ENCODE peak calls at places on chromosome 6, in four cellular contexts. One of them, this sample, is unnamed.

GRCh38 chr6:35253249-35253648 is 6.3 kb upstream of the ZNF76 start:
- DNase-seq in astrocyte of the spinal cord: no peak
- DNase-seq in AG04449: no peak
- DNase-seq in nephron progenitor cell: no peak
- DNase-seq in this sample: no peak

GRCh38 chr6:157253699-157254098 is 69.6 kb downstream of the TMEM242 start:
- DNase-seq in AG04449: no peak
- DNase-seq in astrocyte of the spinal cord: no peak
- DNase-seq in nephron progenitor cell: no peak
- DNase-seq in this sample: no peak

GRCh38 chr6:167711784-167712183 is 114.9 kb upstream of the AFDN start:
- DNase-seq in astrocyte of the spinal cord: no peak
- DNase-seq in AG04449: no peak
- DNase-seq in nephron progenitor cell: no peak
- DNase-seq in this sample: no peak

GRCh38 chr6:68738039-68738438 is 103.0 kb downstream of the ADGRB3 start:
- DNase-seq in AG04449: no peak
- DNase-seq in astrocyte of the spinal cord: no peak
- DNase-seq in nephron progenitor cell: no peak
- DNase-seq in this sample: no peak

GRCh38 chr6:161303628-161304340 is 29.9 kb upstream of the AGPAT4 start:
- DNase-seq in astrocyte of the spinal cord: peak; percentile 24
- DNase-seq in AG04449: no peak
- DNase-seq in nephron progenitor cell: no peak
- DNase-seq in this sample: peak; percentile 6

GRCh38 chr6:127298475-127298874 is 31.8 kb downstream of the RNF146 start:
- DNase-seq in AG04449: no peak
- DNase-seq in astrocyte of the spinal cord: no peak
- DNase-seq in nephron progenitor cell: no peak
- DNase-seq in this sample: no peak

GRCh38 chr6:14274552-14275492 is 157.2 kb downstream of the CD83 start:
- DNase-seq in AG04449: no peak
- DNase-seq in astrocyte of the spinal cord: no peak
- DNase-seq in nephron progenitor cell: no peak
- DNase-seq in this sample: no peak

GRCh38 chr6:40810176-40810575 is 223.0 kb upstream of the LRFN2 start:
- DNase-seq in nephron progenitor cell: no peak
- DNase-seq in astrocyte of the spinal cord: no peak
- DNase-seq in AG04449: no peak
- DNase-seq in this sample: peak; percentile 38

DNA sequence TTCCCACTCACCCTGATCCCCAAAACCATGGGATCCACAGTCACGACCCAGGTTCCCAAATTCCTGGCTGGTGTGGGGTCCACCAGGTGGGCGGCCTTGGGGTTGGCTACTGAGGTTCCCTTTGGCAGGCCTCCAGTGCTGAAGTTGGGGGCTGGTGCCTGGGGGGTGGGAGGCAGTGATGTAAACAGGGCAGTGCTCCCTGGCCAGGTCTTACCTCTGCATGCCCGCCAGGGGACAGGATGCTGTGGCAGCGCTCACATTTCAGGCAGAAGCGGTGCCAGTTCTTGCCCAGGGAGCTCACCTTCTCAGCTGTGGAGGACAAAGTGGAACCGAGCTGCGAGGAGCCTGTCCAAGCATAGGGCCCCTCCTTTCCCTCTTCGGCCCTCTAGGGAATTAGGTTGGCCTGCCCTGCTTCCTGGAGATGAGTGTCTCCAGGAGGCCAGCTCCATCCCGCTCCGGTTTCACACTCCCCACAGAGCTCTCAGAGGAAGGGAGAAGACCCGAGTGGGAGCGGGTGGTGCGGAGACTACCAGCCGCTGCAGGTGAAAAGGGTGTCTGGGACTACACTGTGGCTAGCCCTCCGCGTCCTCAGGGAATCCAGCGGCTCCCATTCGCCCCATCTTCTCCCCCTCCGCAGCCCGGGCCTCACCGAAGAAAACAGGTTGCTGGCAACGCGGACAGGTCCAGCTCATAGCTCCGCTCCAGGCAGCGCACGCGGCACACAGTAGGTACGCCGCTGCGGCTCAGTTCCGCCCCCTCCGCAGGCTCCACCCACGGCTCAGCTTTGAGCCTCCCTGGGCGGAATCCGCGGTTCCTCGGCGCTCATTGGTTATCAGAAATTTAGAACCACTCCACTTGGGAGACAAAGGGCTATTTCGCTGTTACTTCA is at the start of gene CRIP3:
- DNase-seq in astrocyte of the spinal cord: no peak
- DNase-seq in AG04449: no peak
- DNase-seq in nephron progenitor cell: peak; percentile 63
- DNase-seq in this sample: no peak
- TF ChIP-seq CTCF in astrocyte of the spinal cord: peak; percentile 33
- TF ChIP-seq CTCF in AG04449: peak; percentile 29
- TF ChIP-seq CTCF in nephron progenitor cell: peak; percentile 21
- TF ChIP-seq CTCF in this sample: peak; percentile 42

GRCh38 chr6:10403385-10404106 is 11.3 kb downstream of the TFAP2A start:
- DNase-seq in AG04449: peak; percentile 67
- DNase-seq in astrocyte of the spinal cord: no peak
- DNase-seq in nephron progenitor cell: no peak
- DNase-seq in this sample: peak; percentile 91
- TF ChIP-seq CTCF in AG04449: no peak
- TF ChIP-seq CTCF in astrocyte of the spinal cord: no peak
- TF ChIP-seq CTCF in nephron progenitor cell: no peak
- TF ChIP-seq CTCF in this sample: no peak

DNA sequence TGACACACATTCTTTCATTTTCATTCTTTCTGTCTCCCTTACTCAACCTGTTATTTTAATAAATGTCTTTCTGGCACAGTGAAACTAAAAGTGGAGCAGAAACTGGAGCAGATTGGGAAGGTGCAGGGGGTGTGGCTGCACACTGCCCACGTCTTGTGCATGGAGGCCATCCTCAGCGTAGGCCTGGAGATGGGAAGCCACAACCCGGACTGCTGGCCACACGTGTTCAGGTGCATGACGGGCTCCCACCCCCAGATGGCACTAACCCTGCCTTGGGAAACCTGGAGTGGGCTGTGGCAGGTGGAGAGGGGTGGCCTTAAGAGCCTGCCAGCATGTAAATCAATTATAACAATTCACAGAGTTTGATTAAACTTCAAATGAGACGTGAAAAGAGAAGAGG is 71.4 kb upstream of the PBOV1 start:
- DNase-seq in nephron progenitor cell: peak; percentile 25
- DNase-seq in astrocyte of the spinal cord: no peak
- DNase-seq in AG04449: no peak
- DNase-seq in this sample: no peak
- TF ChIP-seq CTCF in nephron progenitor cell: peak; percentile 7
- TF ChIP-seq CTCF in astrocyte of the spinal cord: peak; percentile 27
- TF ChIP-seq CTCF in AG04449: no peak
- TF ChIP-seq CTCF in this sample: peak; percentile 35

GRCh38 chr6:121319112-121319553 is 15.1 kb downstream of the TBC1D32 start:
- DNase-seq in astrocyte of the spinal cord: peak; percentile 49
- DNase-seq in AG04449: no peak
- DNase-seq in nephron progenitor cell: no peak
- DNase-seq in this sample: no peak
- TF ChIP-seq CTCF in astrocyte of the spinal cord: peak; percentile 56
- TF ChIP-seq CTCF in AG04449: peak; percentile 13
- TF ChIP-seq CTCF in nephron progenitor cell: peak; percentile 70
- TF ChIP-seq CTCF in this sample: peak; percentile 78

DNA sequence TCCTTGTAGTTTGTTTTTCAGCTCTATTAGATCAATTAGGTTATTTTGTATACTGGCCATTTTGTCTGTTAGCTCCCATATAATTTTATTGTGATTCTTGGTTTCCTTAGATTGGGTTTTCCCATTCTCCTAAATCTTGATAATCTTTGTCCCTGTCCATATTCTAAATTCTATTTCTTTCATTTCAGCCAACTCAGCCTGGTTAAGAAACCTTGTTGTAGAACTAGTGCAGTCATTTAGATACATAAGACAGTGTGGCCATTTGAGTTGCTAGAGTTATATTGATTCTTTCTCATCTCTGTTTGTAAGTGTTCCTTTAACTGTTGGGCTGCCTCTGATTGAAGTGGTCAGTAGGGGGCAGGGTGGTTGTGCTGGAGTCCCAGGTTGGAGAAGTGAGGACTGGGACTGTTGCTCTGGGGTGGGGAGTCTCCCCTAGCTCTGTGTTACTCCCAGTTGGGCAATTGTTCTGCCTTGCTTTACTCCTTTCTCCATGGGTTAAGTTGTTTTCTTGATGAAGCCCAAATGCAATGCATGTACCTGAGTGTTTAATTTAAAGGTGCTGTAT is 98.8 kb upstream of the NRN1 start:
- DNase-seq in AG04449: no peak
- DNase-seq in nephron progenitor cell: peak; percentile 10
- DNase-seq in astrocyte of the spinal cord: no peak
- DNase-seq in this sample: no peak
- TF ChIP-seq CTCF in AG04449: no peak
- TF ChIP-seq CTCF in nephron progenitor cell: no peak
- TF ChIP-seq CTCF in astrocyte of the spinal cord: no peak
- TF ChIP-seq CTCF in this sample: no peak